ENCODE peak calls at places on chromosome 10, in ten cellular contexts. K is NCI-H1092 treated with DMSO at 0.1 percent for 48 hours; E is nephron progenitor cell; Q is fibroblast of gingiva; B is KG1; L is B cell; R is cardiac muscle cell; Z is osteocyte; D is H9; F is CD8-positive, alpha-beta memory T cell. C is an unnamed sample.

GRCh38 chr10:95560288-95561199 is 627 bp downstream of the SORBS1 start:
- DNase-seq in K (peak), E (peak), Q (peak), B (no peak), L (peak), R (peak), Z (no peak), D (peak), F (peak), C (peak)

GRCh38 chr10:89632824-89633223 is 12.2 kb downstream of the PANK1 start:
- DNase-seq in K (no peak), E (no peak), Q (no peak), B (no peak), L (no peak), R (no peak), Z (no peak), D (no peak), F (no peak), C (no peak)

GRCh38 chr10:128369101-128369650 is 243.0 kb upstream of the MKI67 start:
- DNase-seq in K (no peak), E (no peak), Q (no peak), B (no peak), L (no peak), R (no peak), Z (no peak), D (no peak), F (no peak), C (no peak)

GRCh38 chr10:9301148-9301547 is 1246.7 kb downstream of the GATA3 start:
- DNase-seq in K (no peak), E (no peak), Q (no peak), B (peak), L (no peak), R (no peak), Z (no peak), D (no peak), F (no peak), C (no peak)

GRCh38 chr10:96645191-96645721 is 58.4 kb upstream of the TM9SF3 start:
- DNase-seq in K (no peak), E (no peak), Q (no peak), B (no peak), L (peak), R (no peak), Z (no peak), D (no peak), F (no peak), C (no peak)

GRCh38 chr10:63456437-63457210 is 9.2 kb downstream of the JMJD1C start:
- DNase-seq in K (no peak), E (no peak), Q (peak), B (no peak), L (no peak), R (no peak), Z (no peak), D (no peak), F (no peak), C (no peak)

GRCh38 chr10:102696736-102697135 is 17.5 kb downstream of the ARL3 start:
- DNase-seq in K (no peak), E (no peak), Q (no peak), B (no peak), L (no peak), R (no peak), Z (no peak), D (no peak), F (no peak), C (no peak)

GRCh38 chr10:28875535-28876208 is 198.4 kb downstream of the BAMBI start:
- DNase-seq in K (no peak), E (peak), Q (no peak), B (no peak), L (no peak), R (peak), Z (no peak), D (peak), F (no peak), C (no peak)

GRCh38 chr10:2949948-2950354 is 117.4 kb upstream of the PFKP start:
- DNase-seq in K (no peak), E (no peak), Q (no peak), B (no peak), L (no peak), R (no peak), Z (no peak), D (no peak), F (no peak), C (peak)

GRCh38 chr10:100395626-100396025 is 48.6 kb downstream of the SCD start:
- DNase-seq in K (no peak), E (no peak), Q (no peak), B (no peak), L (no peak), R (no peak), Z (no peak), D (no peak), F (no peak), C (no peak)

GRCh38 chr10:99425204-99425603 is 5.2 kb downstream of the GOT1 start:
- DNase-seq in K (no peak), E (no peak), Q (no peak), B (no peak), L (no peak), R (no peak), Z (no peak), D (no peak), F (no peak), C (no peak)

GRCh38 chr10:30722956-30723355 is 93.4 kb upstream of the LYZL2 start:
- DNase-seq in K (no peak), E (no peak), Q (no peak), B (no peak), L (peak), R (no peak), Z (no peak), D (no peak), F (no peak), C (no peak)

GRCh38 chr10:76149602-76150138 is 718.2 kb downstream of the LRMDA start:
- DNase-seq in K (no peak), E (no peak), Q (no peak), B (no peak), L (no peak), R (no peak), Z (no peak), D (no peak), F (no peak), C (no peak)

GRCh38 chr10:12690525-12691139 is 310.9 kb downstream of the CCDC3 start:
- DNase-seq in K (no peak), E (no peak), Q (no peak), B (no peak), L (no peak), R (no peak), Z (no peak), D (no peak), F (no peak), C (no peak)

GRCh38 chr10:64658528-64658927 is 1137.3 kb downstream of the REEP3 start:
- DNase-seq in K (no peak), E (no peak), Q (no peak), B (no peak), L (no peak), R (no peak), Z (no peak), D (no peak), F (no peak), C (no peak)

GRCh38 chr10:67705921-67706320 is 9.9 kb upstream of the CTNNA3 start:
- DNase-seq in K (no peak), E (no peak), Q (no peak), B (no peak), L (no peak), R (peak), Z (no peak), D (no peak), F (no peak), C (no peak)

GRCh38 chr10:29377333-29377961 is 88.6 kb downstream of the LYZL1 start:
- DNase-seq in K (peak), E (no peak), Q (peak), B (peak), L (no peak), R (peak), Z (no peak), D (no peak), F (no peak), C (no peak)

GRCh38 chr10:104581884-104582603 is 59.0 kb upstream of the SORCS3 start:
- DNase-seq in K (no peak), E (no peak), Q (no peak), B (no peak), L (no peak), R (no peak), Z (no peak), D (no peak), F (no peak), C (no peak)

GRCh38 chr10:35913628-35914027 is 271.5 kb upstream of the FZD8 start:
- DNase-seq in K (no peak), E (no peak), Q (no peak), B (no peak), L (no peak), R (no peak), Z (no peak), D (no peak), F (no peak), C (no peak)

GRCh38 chr10:28020993-28021982 is 22.4 kb upstream of the ODAD2 start:
- DNase-seq in K (no peak), E (no peak), Q (no peak), B (no peak), L (no peak), R (peak), Z (no peak), D (no peak), F (no peak), C (no peak)

GRCh38 chr10:76113952-76114351 is 682.5 kb downstream of the LRMDA start:
- DNase-seq in K (no peak), E (peak), Q (peak), B (no peak), L (no peak), R (peak), Z (no peak), D (no peak), F (no peak), C (no peak)

GRCh38 chr10:4763960-4764428 is 62.0 kb upstream of the AKR1E2 start:
- DNase-seq in K (no peak), E (no peak), Q (peak), B (no peak), L (no peak), R (no peak), Z (no peak), D (no peak), F (no peak), C (no peak)

GRCh38 chr10:34183397-34183796 is 631.7 kb downstream of the PARD3 start:
- DNase-seq in K (no peak), E (no peak), Q (no peak), B (no peak), L (no peak), R (no peak), Z (no peak), D (peak), F (no peak), C (no peak)

C was measured in stimulated activated CD4-positive, alpha-beta T cell treated with anti-CD3 and anti-CD28 coated beads, Interleukin-2, amount 100 ng/mL, for 24 hours.